ENCODE peak calls at places on chromosomes 16 and 17, in nine cellular contexts. R is thoracic aorta, U is mammary epithelial cell, G is mucosa of descending colon, S is Peyer's patch, D is body of pancreas, K is tibial nerve, E is tibial artery, B is left ventricle myocardium inferior. Y is an unnamed sample.
A peak's percentile ranks its signal among the peaks of the same experiment; 100 is the strongest.

GRCh38 chr16:86718118-86718517 is 139.8 kb downstream of the FOXL1 start:
- DNase-seq in S (no peak), K (no peak), R (no peak), D (no peak), U (peak; percentile 91), G (no peak), B (no peak), E (no peak), Y (no peak)

GRCh38 chr16:7025616-7026190 is 306.9 kb upstream of the RBFOX1 start:
- DNase-seq in K (peak; percentile 20), D (peak; percentile 63), G (peak; percentile 71), E (no peak), B (peak; percentile 58), U (no peak), R (no peak), S (peak; percentile 71), Y (peak; percentile 74)

GRCh38 chr16:84507011-84507982 is 2.8 kb upstream of the MEAK7 start:
- DNase-seq in S (peak; percentile 68), R (no peak), K (no peak), U (no peak), D (no peak), E (peak; percentile 65), G (no peak), B (no peak), Y (peak; percentile 43)

GRCh38 chr17:50845260-50846147 is 10.1 kb downstream of the WFIKKN2 start:
- DNase-seq in D (no peak), B (no peak), R (no peak), E (peak; percentile 50), U (peak; percentile 29), S (no peak), K (no peak), G (no peak), Y (peak; percentile 85)

GRCh38 chr16:8660841-8661301 is 13.5 kb upstream of the ABAT start:
- DNase-seq in B (peak; percentile 56), U (peak; percentile 65), K (peak; percentile 38), E (peak; percentile 78), S (peak; percentile 86), D (peak; percentile 81), R (no peak), G (peak; percentile 79), Y (peak; percentile 74)

GRCh38 chr17:77923776-77924513 is 34.6 kb upstream of the TNRC6C start:
- DNase-seq in B (no peak), K (no peak), S (no peak), E (peak; percentile 19), G (no peak), D (no peak), U (no peak), R (no peak), Y (no peak)

GRCh38 chr16:1364510-1364909 is 12.8 kb downstream of the GNPTG start:
- DNase-seq in E (no peak), B (no peak), K (no peak), U (no peak), R (no peak), D (no peak), G (no peak), S (no peak), Y (peak; percentile 51)

GRCh38 chr17:76892329-76892728 is 24.1 kb downstream of the MGAT5B start:
- DNase-seq in B (no peak), K (no peak), E (no peak), G (no peak), D (no peak), R (no peak), U (no peak), S (no peak), Y (no peak)

DNA sequence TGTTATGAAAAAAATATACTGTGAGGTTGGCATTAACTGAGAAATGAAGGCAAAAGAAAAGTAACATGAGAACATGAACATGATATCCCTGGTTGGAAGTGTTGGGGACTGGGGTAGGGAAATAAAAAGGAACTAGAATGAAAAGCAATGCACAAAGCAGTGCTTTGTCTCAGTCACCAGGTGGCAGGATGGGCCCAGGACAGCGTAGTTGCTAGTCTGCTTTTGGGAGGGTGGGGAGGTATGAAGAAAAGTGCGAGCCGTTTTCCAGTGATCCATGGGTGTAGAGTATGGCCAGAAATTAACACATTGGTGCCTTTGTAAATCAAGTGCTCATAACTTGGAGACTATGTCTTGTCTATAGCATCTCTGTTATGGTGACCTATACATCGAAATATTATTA is 662.5 kb upstream of the SALL1 start:
- DNase-seq in D (no peak), S (no peak), U (no peak), K (no peak), B (no peak), E (no peak), R (no peak), G (no peak), Y (no peak)
- TF ChIP-seq CTCF in D (no peak), S (no peak), U (peak; percentile 24), K (no peak), B (no peak), E (no peak), R (no peak), G (no peak), Y (no peak)

GRCh38 chr16:85544668-85545067 is 68.5 kb upstream of the GSE1 start:
- DNase-seq in U (no peak), G (no peak), B (no peak), E (no peak), S (no peak), R (no peak), K (no peak), D (no peak), Y (no peak)
- H3K4me1 ChIP-seq in U (no peaks in the 10 kb centered on the region), G (no peaks in the 10 kb centered on the region), B (peaks cover 15% of the 10 kb centered on the region), E (no peaks in the 10 kb centered on the region), S (no peaks in the 10 kb centered on the region), R (no peaks in the 10 kb centered on the region), K (peaks cover 6% of the 10 kb centered on the region), D (no peaks in the 10 kb centered on the region), Y (peaks cover 11% of the 10 kb centered on the region)

GRCh38 chr16:79402920-79403319 is 197.6 kb downstream of the MAF start:
- DNase-seq in S (peak; percentile 52), B (no peak), K (no peak), U (no peak), G (no peak), E (no peak), D (no peak), R (no peak), Y (no peak)
- H3K9me3 ChIP-seq in S (no peaks in the 10 kb centered on the region), B (peaks cover 8% of the 10 kb centered on the region), K (no peaks in the 10 kb centered on the region), U (no peaks in the 10 kb centered on the region), G (no peaks in the 10 kb centered on the region), E (peaks cover 3% of the 10 kb centered on the region), D (no peaks in the 10 kb centered on the region), R (peaks cover 3% of the 10 kb centered on the region), Y (no peaks in the 10 kb centered on the region)

GRCh38 chr17:48569676-48570324 is 8.3 kb downstream of the HOXB4 start:
- DNase-seq in B (no peak), R (no peak), E (no peak), G (peak; percentile 4), D (no peak), K (no peak), S (no peak), U (peak; percentile 25), Y (no peak)
- TF ChIP-seq CTCF in B (no peak), R (no peak), E (no peak), G (no peak), D (no peak), K (no peak), S (no peak), U (no peak), Y (no peak)

GRCh38 chr17:33642002-33642401 is 348.9 kb upstream of the ASIC2 start:
- DNase-seq in U (no peak), K (no peak), B (no peak), E (no peak), G (no peak), R (no peak), D (no peak), S (no peak), Y (no peak)

GRCh38 chr17:33637534-33637933 is 344.4 kb upstream of the ASIC2 start:
- DNase-seq in K (no peak), D (no peak), R (no peak), E (no peak), U (no peak), G (no peak), B (no peak), S (no peak), Y (no peak)

GRCh38 chr17:33640629-33641028 is 347.5 kb upstream of the ASIC2 start:
- DNase-seq in S (no peak), E (no peak), B (no peak), U (no peak), D (no peak), R (no peak), G (no peak), K (no peak), Y (no peak)

GRCh38 chr17:33639103-33639991 is 346.3 kb upstream of the ASIC2 start:
- DNase-seq in B (no peak), S (no peak), E (no peak), R (no peak), G (no peak), D (no peak), K (no peak), U (no peak), Y (no peak)
- H3K4me1 ChIP-seq in B (no peaks in the 10 kb centered on the region), S (no peaks in the 10 kb centered on the region), E (no peaks in the 10 kb centered on the region), R (no peaks in the 10 kb centered on the region), G (no peaks in the 10 kb centered on the region), D (no peaks in the 10 kb centered on the region), K (no peaks in the 10 kb centered on the region), U (no peaks in the 10 kb centered on the region), Y (no peaks in the 10 kb centered on the region)

DNA sequence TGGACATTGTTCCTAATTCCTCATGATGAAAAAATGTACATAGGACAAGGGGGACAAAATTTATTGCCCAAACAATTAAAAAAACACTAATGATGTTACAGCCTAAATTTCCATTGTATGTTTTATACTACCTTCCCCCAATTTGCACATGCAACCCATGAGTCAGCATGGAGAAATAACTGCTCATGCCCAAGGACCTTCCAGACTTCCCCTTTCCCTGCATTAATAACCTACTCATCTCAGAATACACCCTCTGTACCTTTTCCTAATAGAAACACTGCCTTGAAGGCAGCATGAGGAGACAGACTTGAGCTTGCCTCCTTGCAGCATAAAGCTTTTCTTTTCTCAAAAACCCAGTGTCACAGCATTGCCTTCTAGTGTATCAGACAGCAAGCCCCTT is 2402.8 kb downstream of the TP53TG3F start:
- DNase-seq in E (no peak), R (no peak), B (no peak), U (no peak), K (no peak), S (no peak), G (no peak), D (no peak), Y (no peak)
- H3K9me3 ChIP-seq in E (no peaks in the 10 kb centered on the region), R (no peaks in the 10 kb centered on the region), B (peaks cover 17% of the 10 kb centered on the region), U (peaks cover 18% of the 10 kb centered on the region), K (no peaks in the 10 kb centered on the region), S (no peaks in the 10 kb centered on the region), G (peaks cover 68% of the 10 kb centered on the region), D (no peaks in the 10 kb centered on the region), Y (no peaks in the 10 kb centered on the region)